ENCODE peak calls at places on chromosomes 7 and 10, in five cellular contexts. H, Z, V, A and C are unnamed samples.

GRCh38 chr10:33306756-33307519 is 27.5 kb downstream of the NRP1 start:
- DNase-seq in H (no peak), Z (no peak), V (no peak), A (no peak), C (no peak)

GRCh38 chr7:33880787-33881186 is 24.6 kb upstream of the BMPER start:
- DNase-seq in H (no peak), Z (no peak), V (no peak), A (no peak), C (no peak)

GRCh38 chr7:158374586-158374985 is 213.0 kb downstream of the PTPRN2 start:
- DNase-seq in H (no peak), Z (no peak), V (no peak), A (no peak), C (no peak)

GRCh38 chr10:110501142-110501937 is 3.6 kb downstream of the DUSP5 start:
- DNase-seq in H (peak), Z (peak), V (no peak), A (peak), C (peak)

GRCh38 chr7:94145602-94146001 is 141.4 kb upstream of the BET1 start:
- DNase-seq in H (no peak), Z (no peak), V (no peak), A (no peak), C (no peak)

GRCh38 chr10:30002438-30003266 is 56.7 kb downstream of the JCAD start:
- DNase-seq in H (peak), Z (peak), V (peak), A (peak), C (no peak)

GRCh38 chr10:4503076-4503475 is 322.9 kb upstream of the AKR1E2 start:
- DNase-seq in H (no peak), Z (no peak), V (no peak), A (no peak), C (no peak)

GRCh38 chr10:30897045-30897444 is 134.6 kb downstream of the ZNF438 start:
- DNase-seq in H (no peak), Z (no peak), V (no peak), A (no peak), C (no peak)

GRCh38 chr10:116352125-116352524 is 27.9 kb downstream of the CCDC172 start:
- DNase-seq in H (no peak), Z (no peak), V (no peak), A (no peak), C (no peak)

GRCh38 chr10:46518028-46518725 is 38.3 kb downstream of the GPRIN2 start:
- DNase-seq in H (no peak), Z (no peak), V (no peak), A (no peak), C (no peak)

GRCh38 chr10:127774771-127775559 is 38.0 kb downstream of the FOXI2 start:
- DNase-seq in H (no peak), Z (no peak), V (no peak), A (no peak), C (no peak)

GRCh38 chr7:137771679-137772078 is 75.1 kb downstream of the DGKI start:
- DNase-seq in H (no peak), Z (no peak), V (no peak), A (no peak), C (no peak)

DNA sequence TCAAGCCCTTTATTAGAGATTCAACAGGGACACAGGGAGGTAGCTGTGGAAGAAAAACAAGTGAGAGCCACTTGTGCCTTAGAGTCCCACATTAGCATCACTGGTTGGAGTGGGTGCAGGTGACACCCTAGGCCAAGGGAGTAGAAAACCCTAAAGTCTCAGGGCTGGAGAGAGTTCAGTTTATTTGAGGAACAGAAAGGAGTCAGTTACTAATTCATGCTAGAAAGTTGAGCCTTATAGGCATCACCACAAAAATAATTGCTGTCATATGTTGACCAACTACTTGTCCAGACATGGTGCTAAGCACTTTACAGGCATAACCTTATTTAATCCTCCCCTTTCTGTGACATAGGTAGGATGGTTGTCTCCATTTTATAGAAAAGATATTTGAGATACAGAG is 20.9 kb upstream of the ACSL5 start:
- DNase-seq in H (no peak), Z (no peak), V (no peak), A (no peak), C (no peak)
- H3K4me3 ChIP-seq in H (no peak), Z (no peak), V (no peak), A (no peak), C (no peak)

GRCh38 chr7:27238979-27239779 is 3.4 kb upstream of the EVX1 start:
- DNase-seq in H (no peak), Z (no peak), V (no peak), A (no peak), C (no peak)

GRCh38 chr7:27239780-27240731 is 2.5 kb upstream of the EVX1 start:
- DNase-seq in H (no peak), Z (no peak), V (no peak), A (no peak), C (no peak)

GRCh38 chr7:27236053-27236410 is 6.6 kb upstream of the EVX1 start:
- DNase-seq in H (no peak), Z (no peak), V (no peak), A (no peak), C (no peak)

GRCh38 chr7:27237735-27238334 is 4.8 kb upstream of the EVX1 start:
- DNase-seq in H (no peak), Z (no peak), V (no peak), A (no peak), C (no peak)

GRCh38 chr7:27235387-27236052 is 7.1 kb upstream of the EVX1 start:
- DNase-seq in H (no peak), Z (no peak), V (no peak), A (peak), C (no peak)
- TF ChIP-seq CTCF in H (peak), Z (no peak), V (no peak), A (peak), C (peak)

DNA sequence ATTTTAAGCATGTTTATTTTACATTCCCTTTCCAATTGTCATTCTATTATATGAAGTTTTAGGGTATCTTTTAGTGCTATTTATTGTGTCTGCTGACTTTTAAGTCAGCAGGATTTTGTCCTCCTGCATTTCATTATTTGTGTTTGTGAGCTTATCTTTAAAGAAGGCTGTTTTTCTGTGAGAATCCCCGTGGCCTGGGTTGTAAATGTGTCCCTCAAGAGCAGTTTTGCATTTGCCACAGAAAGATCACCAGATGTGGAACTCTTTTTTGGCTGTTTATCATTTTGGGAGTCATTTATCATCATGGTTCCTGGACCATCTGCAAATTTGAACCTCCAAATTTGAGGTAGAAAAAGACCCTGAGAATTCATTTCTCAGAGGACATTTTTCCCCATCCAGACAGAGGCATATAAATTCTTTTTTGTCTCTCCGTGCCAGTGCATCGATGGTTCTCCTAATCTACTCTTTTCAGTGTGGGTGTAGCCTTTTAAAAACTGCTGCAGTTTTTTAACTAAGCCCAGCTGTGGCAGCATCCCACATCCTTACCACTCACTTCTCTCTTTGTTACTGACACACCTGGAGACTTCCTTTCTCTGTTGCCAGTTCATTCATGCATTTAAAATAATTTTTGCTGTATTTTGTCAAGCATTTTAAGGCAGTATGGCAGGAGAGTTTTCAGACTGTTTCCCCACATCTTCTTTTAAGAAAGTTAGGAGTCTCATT is 20.1 kb upstream of the MTURN start:
- DNase-seq in H (no peak), Z (no peak), V (no peak), A (no peak), C (no peak)
- H3K4me3 ChIP-seq in H (no peak), Z (no peak), V (no peak), A (no peak), C (no peak)

GRCh38 chr10:120850911-120851865 is at the start of gene WDR11:
- DNase-seq in H (peak), Z (peak), V (peak), A (peak), C (peak)
- TF ChIP-seq CTCF in H (no peak), Z (no peak), V (no peak), A (no peak), C (no peak)

DNA sequence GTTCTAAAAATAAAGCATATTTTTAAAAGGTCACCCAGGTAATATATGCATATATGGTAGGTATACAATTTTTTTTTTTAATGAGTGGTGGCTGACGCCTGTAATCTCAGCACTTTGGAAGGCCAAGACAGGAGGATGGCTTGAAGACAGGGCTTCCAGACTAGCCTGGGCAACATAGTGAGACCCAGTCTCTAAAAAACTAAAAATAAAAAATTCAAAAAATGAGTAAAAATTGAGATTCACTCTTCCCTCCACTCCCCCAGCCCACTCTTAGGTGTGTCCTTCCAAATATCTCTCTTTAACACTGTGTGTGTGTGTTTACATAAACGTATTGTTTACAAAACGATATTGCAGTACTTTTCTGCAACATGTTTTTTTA is 929 bp upstream of the ANXA11 start:
- DNase-seq in H (no peak), Z (no peak), V (no peak), A (no peak), C (no peak)
- H3K4me3 ChIP-seq in H (no peak), Z (peak), V (no peak), A (peak), C (no peak)

DNA sequence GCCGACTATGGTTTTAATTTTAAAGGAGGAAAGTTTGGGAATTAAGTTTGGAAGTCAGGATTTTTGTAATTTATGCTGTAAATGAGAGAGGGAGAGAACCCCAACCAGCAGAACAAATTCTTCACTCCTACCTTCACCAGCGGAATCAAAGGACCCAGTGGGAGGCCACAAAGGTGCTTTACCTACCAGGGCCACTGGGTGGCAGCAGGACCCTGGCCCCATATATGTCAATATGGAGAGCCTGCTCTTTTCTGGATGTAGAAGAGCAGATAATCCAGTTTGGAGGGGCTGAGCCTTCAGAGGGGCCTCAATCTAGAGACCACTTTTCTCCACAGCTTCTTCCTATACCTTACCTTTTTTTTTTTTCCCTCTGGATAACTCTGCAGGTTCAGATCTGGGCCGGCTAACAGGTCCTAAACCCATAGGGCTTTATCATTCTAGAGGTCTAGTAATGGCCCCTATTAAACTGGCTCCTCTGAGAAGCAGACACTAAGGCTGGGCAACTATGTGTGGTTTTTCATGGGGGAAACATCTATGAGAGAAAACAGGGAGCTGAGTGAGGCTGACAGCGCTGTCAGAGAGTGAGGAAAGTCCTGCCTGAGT is 8.5 kb upstream of the SCD start:
- DNase-seq in H (peak), Z (peak), V (peak), A (peak), C (peak)
- TF ChIP-seq CTCF in H (peak), Z (peak), V (peak), A (peak), C (peak)